ENCODE peak calls at places on chromosome 22, in six cellular contexts. V, U, R, S, Z and A are unnamed samples.
A peak's percentile ranks its signal among the peaks of the same experiment; 100 is the strongest.

GRCh38 chr22:40238425-40239344 is 61.0 kb downstream of the TNRC6B start:
- DNase-seq in V (no peak), U (no peak), R (peak; percentile 56), S (peak; percentile 36), Z (no peak), A (no peak)

GRCh38 chr22:36324414-36324813 is 63.4 kb downstream of the MYH9 start:
- DNase-seq in V (no peak), U (no peak), R (no peak), S (no peak), Z (no peak), A (no peak)

GRCh38 chr22:45460288-45461109 is 42.2 kb upstream of the FBLN1 start:
- DNase-seq in V (no peak), U (no peak), R (no peak), S (peak; percentile 72), Z (no peak), A (no peak)

GRCh38 chr22:24875862-24876506 is 70.0 kb downstream of the SGSM1 start:
- DNase-seq in V (no peak), U (no peak), R (no peak), S (no peak), Z (no peak), A (no peak)

GRCh38 chr22:25760294-25760693 is 18.3 kb downstream of the MYO18B start:
- DNase-seq in V (no peak), U (no peak), R (no peak), S (no peak), Z (no peak), A (no peak)

GRCh38 chr22:35319244-35319985 is 19.7 kb downstream of the TOM1 start:
- DNase-seq in V (no peak), U (no peak), R (no peak), S (no peak), Z (no peak), A (no peak)

GRCh38 chr22:17675584-17675983 is 37.0 kb downstream of the BCL2L13 start:
- DNase-seq in V (no peak), U (no peak), R (no peak), S (no peak), Z (no peak), A (no peak)

GRCh38 chr22:22710719-22711531 is 66.5 kb downstream of the GGTLC2 start:
- DNase-seq in V (peak; percentile 67), U (no peak), R (peak; percentile 19), S (no peak), Z (peak; percentile 54), A (no peak)

GRCh38 chr22:38132794-38133193 is 22.3 kb upstream of the BAIAP2L2 start:
- DNase-seq in V (no peak), U (no peak), R (no peak), S (no peak), Z (no peak), A (no peak)

GRCh38 chr22:50620861-50621490 is 7.0 kb downstream of the ARSA start:
- DNase-seq in V (no peak), U (no peak), R (no peak), S (no peak), Z (peak; percentile 37), A (no peak)

GRCh38 chr22:17007257-17007656 is 765 bp downstream of the GAB4 start:
- DNase-seq in V (no peak), U (no peak), R (no peak), S (no peak), Z (no peak), A (no peak)

GRCh38 chr22:19667872-19668740 is 46.2 kb upstream of the SEPTIN5 start:
- DNase-seq in V (no peak), U (no peak), R (no peak), S (no peak), Z (no peak), A (no peak)

GRCh38 chr22:17836977-17837742 is 62.9 kb upstream of the BID start:
- DNase-seq in V (peak; percentile 89), U (no peak), R (no peak), S (no peak), Z (no peak), A (no peak)

GRCh38 chr22:22168941-22169867 is 75.4 kb upstream of the VPREB1 start:
- DNase-seq in V (no peak), U (no peak), R (no peak), S (no peak), Z (no peak), A (no peak)

GRCh38 chr22:41009222-41009948 is 58.2 kb downstream of the RBX1 start:
- DNase-seq in V (no peak), U (no peak), R (no peak), S (peak; percentile 18), Z (no peak), A (no peak)

GRCh38 chr22:41947181-41948080 is 479 bp upstream of the CENPM start:
- DNase-seq in V (no peak), U (no peak), R (no peak), S (no peak), Z (no peak), A (no peak)

GRCh38 chr22:29334696-29335344 is 19.3 kb upstream of the RASL10A start:
- DNase-seq in V (peak; percentile 66), U (no peak), R (no peak), S (no peak), Z (no peak), A (no peak)

GRCh38 chr22:44667829-44668189 is 34.2 kb upstream of the PRR5 start:
- DNase-seq in V (no peak), U (no peak), R (no peak), S (no peak), Z (peak; percentile 43), A (no peak)

GRCh38 chr22:30336752-30337460 is 10.2 kb upstream of the TBC1D10A start:
- DNase-seq in V (peak; percentile 83), U (no peak), R (no peak), S (no peak), Z (no peak), A (no peak)

GRCh38 chr22:20247010-20247505 is 21.1 kb downstream of the RTN4R start:
- DNase-seq in V (peak; percentile 84), U (no peak), R (no peak), S (no peak), Z (no peak), A (no peak)

GRCh38 chr22:19700790-19701419 is 13.4 kb upstream of the SEPTIN5 start:
- DNase-seq in V (peak; percentile 21), U (no peak), R (no peak), S (no peak), Z (no peak), A (no peak)

GRCh38 chr22:45582955-45583320 is 80.3 kb downstream of the FBLN1 start:
- DNase-seq in V (no peak), U (no peak), R (no peak), S (no peak), Z (no peak), A (no peak)

GRCh38 chr22:41668971-41669911 is 19.4 kb downstream of the SNU13 start:
- DNase-seq in V (no peak), U (no peak), R (peak; percentile 15), S (no peak), Z (no peak), A (no peak)

GRCh38 chr22:45887202-45888131 is 89.5 kb downstream of the WNT7B start:
- DNase-seq in V (no peak), U (no peak), R (no peak), S (no peak), Z (peak; percentile 2), A (no peak)

GRCh38 chr22:47291565-47292495 is 529.4 kb downstream of the TBC1D22A start:
- DNase-seq in V (peak; percentile 32), U (no peak), R (no peak), S (no peak), Z (no peak), A (no peak)

GRCh38 chr22:24523873-24524272 is 28.7 kb downstream of the UPB1 start:
- DNase-seq in V (no peak), U (no peak), R (no peak), S (no peak), Z (no peak), A (no peak)

GRCh38 chr22:37880668-37881440 is 25.2 kb upstream of the MICALL1 start:
- DNase-seq in V (no peak), U (no peak), R (no peak), S (no peak), Z (no peak), A (no peak)

GRCh38 chr22:38761202-38762162 is 5.7 kb upstream of the SUN2 start:
- DNase-seq in V (no peak), U (no peak), R (no peak), S (no peak), Z (no peak), A (no peak)

GRCh38 chr22:25364736-25365241 is 145.3 kb downstream of the CRYBB2 start:
- DNase-seq in V (no peak), U (no peak), R (no peak), S (no peak), Z (no peak), A (no peak)

GRCh38 chr22:43840431-43840830 is 21.9 kb downstream of the SULT4A1 start:
- DNase-seq in V (no peak), U (no peak), R (no peak), S (no peak), Z (no peak), A (no peak)

GRCh38 chr22:39686776-39687525 is 116.4 kb downstream of the CACNA1I start:
- DNase-seq in V (no peak), U (no peak), R (no peak), S (no peak), Z (no peak), A (no peak)

GRCh38 chr22:31278643-31279326 is 13.5 kb downstream of the PIK3IP1 start:
- DNase-seq in V (peak; percentile 77), U (no peak), R (no peak), S (no peak), Z (no peak), A (no peak)